ENCODE peak calls at places on chromosomes 1 and 21, in six cellular contexts. Z is mammary epithelial cell, N is left ventricle myocardium inferior, L is cardiac fibroblast, P is PC-9, I is fibroblast of lung. Y is an unnamed sample.

GRCh38 chr1:241250465-241250864 is 106.5 kb downstream of the RGS7 start:
- DNase-seq in L (no peak), I (no peak), P (no peak), N (no peak), Z (no peak), Y (no peak)

GRCh38 chr21:24369751-24370150 is 1237.5 kb downstream of the MRPL39 start:
- DNase-seq in I (no peak), Z (no peak), N (no peak), P (no peak), L (no peak), Y (no peak)

GRCh38 chr21:44350773-44351481 is 2.5 kb upstream of the TRPM2 start:
- DNase-seq in Z (no peak), L (no peak), I (no peak), N (no peak), P (no peak), Y (no peak)

GRCh38 chr1:207911983-207912760 is 1.2 kb upstream of the CD34 start:
- DNase-seq in L (peak; percentile 61), Z (no peak), N (no peak), P (no peak), I (no peak), Y (no peak)

GRCh38 chr1:102942324-102942723 is 166.0 kb downstream of the COL11A1 start:
- DNase-seq in Z (no peak), I (peak; percentile 47), N (no peak), P (no peak), L (peak; percentile 80), Y (no peak)

GRCh38 chr1:23202263-23202749 is 15.0 kb downstream of the HTR1D start:
- DNase-seq in N (no peak), I (peak; percentile 24), P (no peak), Z (peak; percentile 70), L (peak; percentile 74), Y (no peak)

GRCh38 chr21:35323947-35324346 is 274.8 kb upstream of the RUNX1 start:
- DNase-seq in P (no peak), L (no peak), Z (no peak), N (peak; percentile 44), I (peak; percentile 77), Y (no peak)

GRCh38 chr1:246067432-246068021 is 439.6 kb downstream of the SMYD3 start:
- DNase-seq in P (no peak), N (no peak), Z (no peak), I (peak; percentile 43), L (no peak), Y (no peak)

GRCh38 chr1:109539676-109540075 is at the start of gene GPR61:
- DNase-seq in L (no peak), Z (no peak), I (no peak), P (no peak), N (no peak), Y (no peak)

GRCh38 chr1:39566441-39567137 is 10.0 kb downstream of the PABPC4 start:
- DNase-seq in L (no peak), N (no peak), Z (no peak), I (no peak), P (no peak), Y (no peak)

GRCh38 chr1:185244015-185244747 is 72.9 kb downstream of the IVNS1ABP start:
- DNase-seq in Z (peak; percentile 85), P (no peak), N (no peak), I (peak; percentile 71), L (peak; percentile 86), Y (peak; percentile 63)

GRCh38 chr1:101293461-101294045 is 56.7 kb downstream of the S1PR1 start:
- DNase-seq in L (peak; percentile 38), N (no peak), P (no peak), I (no peak), Z (peak; percentile 90), Y (no peak)

GRCh38 chr1:89529196-89529595 is 4.6 kb downstream of the LRRC8B start:
- DNase-seq in I (no peak), P (no peak), N (no peak), Z (no peak), L (no peak), Y (no peak)

GRCh38 chr1:3433596-3434320 is 20.7 kb upstream of the ARHGEF16 start:
- DNase-seq in I (no peak), L (no peak), N (no peak), Z (no peak), P (no peak), Y (no peak)

GRCh38 chr1:38561110-38561509 is 298.5 kb downstream of the RRAGC start:
- DNase-seq in I (no peak), P (no peak), Z (no peak), L (no peak), N (no peak), Y (no peak)

GRCh38 chr1:169918927-169919326 is 25.2 kb upstream of the SCYL3 start:
- DNase-seq in I (no peak), N (no peak), Z (no peak), P (no peak), L (no peak), Y (no peak)

GRCh38 chr1:11880911-11881748 is 22.4 kb upstream of the NPPB start:
- DNase-seq in N (peak; percentile 91), I (no peak), Z (no peak), P (no peak), L (no peak), Y (no peak)

GRCh38 chr21:34335316-34335715 is 28.5 kb upstream of the KCNE2 start:
- DNase-seq in N (no peak), I (no peak), P (no peak), Z (no peak), L (no peak), Y (no peak)

GRCh38 chr1:109625601-109626560 is 6.2 kb downstream of the AMPD2 start:
- DNase-seq in I (no peak), P (peak; percentile 27), L (no peak), N (no peak), Z (no peak), Y (no peak)

GRCh38 chr21:33211305-33211704 is 18.4 kb upstream of the IFNAR2 start:
- DNase-seq in Z (no peak), I (no peak), N (no peak), P (no peak), L (no peak), Y (no peak)
- H3K4me3 ChIP-seq in Z (no peak overlapping the region), I (no peak overlapping the region), N (no peak overlapping the region), P (no peak overlapping the region), L (no peak overlapping the region), Y (no peak overlapping the region)

DNA sequence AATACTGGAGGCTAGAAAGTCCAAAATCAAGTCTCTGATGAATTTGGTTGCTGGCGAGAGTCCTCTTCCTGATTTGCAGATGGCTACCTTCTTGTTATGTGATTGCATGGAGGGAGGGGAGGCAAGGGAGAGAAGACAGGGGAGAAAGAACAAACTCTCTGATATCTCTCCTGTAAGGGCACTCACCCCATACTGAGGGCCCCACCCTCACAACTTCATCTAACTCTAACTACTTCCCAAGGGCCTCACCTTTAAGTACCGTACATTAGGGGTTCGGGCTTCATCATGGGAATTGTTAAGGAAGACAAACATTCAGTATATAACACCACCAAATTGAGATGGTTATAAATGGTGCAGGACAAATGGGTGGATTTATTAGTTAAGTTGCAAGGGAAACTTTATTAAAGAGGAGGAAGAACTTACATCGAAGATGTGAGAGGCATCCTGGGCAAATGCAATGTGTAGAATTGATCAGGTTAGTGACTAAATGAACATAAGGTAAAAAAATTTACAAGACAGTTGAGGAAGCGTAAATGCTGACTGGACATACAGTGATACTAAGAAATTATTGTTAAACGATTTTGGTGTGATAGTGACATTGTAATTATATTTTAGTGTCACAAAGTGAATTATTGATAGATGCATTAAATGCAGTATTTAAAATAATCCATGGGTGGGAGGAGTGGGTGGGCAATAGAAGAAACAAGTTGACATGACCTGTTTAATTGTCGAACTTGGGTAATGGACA is 10.6 kb downstream of the OR2B11 start:
- DNase-seq in I (no peak), P (no peak), L (no peak), Z (no peak), N (no peak), Y (no peak)
- H3K4me3 ChIP-seq in I (no peak overlapping the region), P (peak overlapping the region; percentile 54), L (no peak overlapping the region), Z (no peak overlapping the region), N (peak overlapping the region; percentile 65), Y (peak overlapping the region; percentile 38)

DNA sequence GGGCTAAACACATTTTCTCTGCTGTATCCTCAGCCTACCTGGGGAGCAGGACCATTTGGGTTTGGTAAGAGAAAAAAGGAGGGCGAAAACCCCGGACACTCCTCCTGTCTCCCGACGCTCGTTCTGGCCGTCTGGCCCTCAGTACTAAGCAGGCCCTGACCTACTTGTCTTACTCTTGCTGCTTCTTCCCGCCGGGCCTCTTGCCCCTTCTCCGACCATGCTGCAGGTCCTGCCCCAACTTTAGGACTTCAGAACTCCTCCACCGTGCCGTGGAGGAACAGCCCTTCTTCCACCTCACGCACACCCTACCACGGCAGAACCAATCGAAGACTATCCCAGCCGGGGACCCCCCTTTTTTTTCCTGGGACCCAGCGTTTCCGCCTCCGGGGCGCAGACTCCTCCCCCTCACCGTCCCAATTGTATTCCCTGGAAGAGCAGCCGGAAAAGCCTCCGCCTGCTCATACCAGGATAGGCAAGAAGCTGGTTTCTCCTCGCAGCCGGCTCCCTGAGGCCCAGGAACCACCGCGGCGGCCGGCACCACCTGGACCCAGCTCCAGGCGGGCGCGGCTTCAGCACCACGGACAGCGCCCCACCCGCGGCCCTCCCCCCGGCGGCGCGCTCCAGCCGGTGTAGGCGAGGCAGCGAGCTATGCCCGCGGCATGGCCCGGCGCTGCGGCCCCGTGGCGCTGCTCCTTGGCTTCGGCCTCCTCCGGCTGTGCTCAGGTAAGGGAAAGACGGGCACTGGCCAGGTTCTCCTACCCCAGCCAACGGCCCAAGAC is at the start of gene CHRNB2:
- DNase-seq in L (peak; percentile 31), I (peak; percentile 33), N (peak; percentile 71), Z (peak; percentile 56), P (no peak), Y (no peak)
- H3K4me3 ChIP-seq in L (peak within 1 kb of the TSS; percentile 26), I (no peak within 1 kb of the TSS), N (peak within 1 kb of the TSS; percentile 47), Z (peak within 1 kb of the TSS; percentile 37), P (no peak within 1 kb of the TSS), Y (peak within 1 kb of the TSS; percentile 25)

DNA sequence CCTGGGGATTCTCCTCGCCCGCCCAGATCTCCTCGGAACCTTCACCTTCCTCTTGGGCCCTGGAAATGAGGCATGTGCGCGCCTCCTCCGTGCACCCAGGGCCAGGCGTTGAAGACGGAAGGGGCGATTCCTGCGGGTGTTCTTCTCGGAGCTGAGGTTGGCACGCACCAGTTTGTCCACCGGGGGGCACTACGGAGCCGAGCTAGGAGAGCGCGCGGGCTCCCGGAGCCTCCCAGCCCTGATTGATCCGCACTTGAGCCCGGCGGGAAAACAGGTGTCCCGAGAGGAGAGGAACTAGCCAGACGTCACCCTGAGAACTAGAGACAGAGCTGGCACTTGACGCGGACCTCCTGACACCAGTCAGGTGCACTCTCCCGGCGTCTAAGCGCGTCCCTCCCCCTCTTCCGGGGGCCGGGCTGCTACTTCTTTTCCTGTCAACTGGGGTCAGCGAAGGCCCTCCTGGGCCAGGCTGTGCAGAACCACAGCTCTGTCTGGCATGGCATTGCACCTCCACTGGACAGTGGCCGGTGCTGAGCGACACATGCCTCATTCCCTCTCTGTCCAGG is 18.3 kb upstream of the SERINC2 start:
- DNase-seq in N (peak; percentile 82), I (peak; percentile 70), L (peak; percentile 82), P (peak; percentile 76), Z (peak; percentile 87), Y (peak; percentile 91)
- H3K4me3 ChIP-seq in N (peak overlapping the region; percentile 57), I (no peak overlapping the region), L (peak overlapping the region; percentile 24), P (peak overlapping the region; percentile 33), Z (no peak overlapping the region), Y (peak overlapping the region; percentile 31)

GRCh38 chr1:47725000-47725731 is 272.0 kb downstream of the TRABD2B start:
- DNase-seq in N (no peak), I (no peak), Z (no peak), L (no peak), P (no peak), Y (no peak)
- H3K4me3 ChIP-seq in N (peak overlapping the region; percentile 49), I (no peak overlapping the region), Z (no peak overlapping the region), L (no peak overlapping the region), P (no peak overlapping the region), Y (no peak overlapping the region)